ENCODE peak calls at places on chromosomes 12 and 14, in nine cellular contexts. One of them, this sample, is unnamed.

GRCh38 chr12:1799882-1800645 is 20.3 kb upstream of the LRTM2 start:
- DNase-seq in SK-N-SH: peak; percentile 18
- DNase-seq in HepG2: no peak
- DNase-seq in heart left ventricle: peak; percentile 15
- DNase-seq in HCT116: no peak
- DNase-seq in aorta: no peak
- DNase-seq in cardiac muscle cell: no peak
- DNase-seq in AG04450: no peak
- DNase-seq in H9: peak; percentile 28
- DNase-seq in this sample: no peak

GRCh38 chr14:58193542-58193941 is 6.4 kb upstream of the ACTR10 start:
- DNase-seq in SK-N-SH: no peak
- DNase-seq in HepG2: no peak
- DNase-seq in heart left ventricle: no peak
- DNase-seq in HCT116: no peak
- DNase-seq in aorta: no peak
- DNase-seq in cardiac muscle cell: no peak
- DNase-seq in AG04450: no peak
- DNase-seq in H9: no peak
- DNase-seq in this sample: no peak

GRCh38 chr12:32483993-32484392 is 84.6 kb downstream of the FGD4 start:
- DNase-seq in SK-N-SH: no peak
- DNase-seq in HepG2: no peak
- DNase-seq in heart left ventricle: no peak
- DNase-seq in HCT116: no peak
- DNase-seq in aorta: no peak
- DNase-seq in cardiac muscle cell: no peak
- DNase-seq in AG04450: no peak
- DNase-seq in H9: no peak
- DNase-seq in this sample: no peak

GRCh38 chr12:53560912-53561589 is 53.8 kb upstream of the NPFF start:
- DNase-seq in SK-N-SH: no peak
- DNase-seq in HepG2: no peak
- DNase-seq in heart left ventricle: no peak
- DNase-seq in HCT116: no peak
- DNase-seq in aorta: no peak
- DNase-seq in cardiac muscle cell: no peak
- DNase-seq in AG04450: no peak
- DNase-seq in H9: no peak
- DNase-seq in this sample: no peak

GRCh38 chr12:46664771-46665287 is 161.0 kb downstream of the SLC38A4 start:
- DNase-seq in SK-N-SH: no peak
- DNase-seq in HepG2: peak; percentile 83
- DNase-seq in heart left ventricle: no peak
- DNase-seq in HCT116: peak; percentile 72
- DNase-seq in aorta: no peak
- DNase-seq in cardiac muscle cell: peak; percentile 83
- DNase-seq in AG04450: peak; percentile 83
- DNase-seq in H9: no peak
- DNase-seq in this sample: no peak

GRCh38 chr12:65608319-65608916 is 215.9 kb upstream of the HMGA2 start:
- DNase-seq in SK-N-SH: no peak
- DNase-seq in HepG2: no peak
- DNase-seq in heart left ventricle: no peak
- DNase-seq in HCT116: no peak
- DNase-seq in aorta: no peak
- DNase-seq in cardiac muscle cell: no peak
- DNase-seq in AG04450: no peak
- DNase-seq in H9: no peak
- DNase-seq in this sample: no peak

GRCh38 chr12:51013441-51013840 is 12.7 kb downstream of the SLC11A2 start:
- DNase-seq in SK-N-SH: no peak
- DNase-seq in HepG2: no peak
- DNase-seq in heart left ventricle: no peak
- DNase-seq in HCT116: no peak
- DNase-seq in aorta: no peak
- DNase-seq in cardiac muscle cell: no peak
- DNase-seq in AG04450: no peak
- DNase-seq in H9: no peak
- DNase-seq in this sample: no peak

GRCh38 chr12:71795901-71796300 is 41.2 kb downstream of the RAB21 start:
- DNase-seq in SK-N-SH: no peak
- DNase-seq in HepG2: no peak
- DNase-seq in heart left ventricle: no peak
- DNase-seq in HCT116: no peak
- DNase-seq in aorta: no peak
- DNase-seq in cardiac muscle cell: no peak
- DNase-seq in AG04450: no peak
- DNase-seq in H9: no peak
- DNase-seq in this sample: no peak

GRCh38 chr12:39692258-39692853 is 72.8 kb upstream of the ABCD2 start:
- DNase-seq in SK-N-SH: peak; percentile 15
- DNase-seq in HepG2: no peak
- DNase-seq in heart left ventricle: no peak
- DNase-seq in HCT116: peak; percentile 0
- DNase-seq in aorta: no peak
- DNase-seq in cardiac muscle cell: peak; percentile 27
- DNase-seq in AG04450: no peak
- DNase-seq in H9: no peak
- DNase-seq in this sample: no peak

GRCh38 chr12:29702222-29702621 is 81.5 kb downstream of the TMTC1 start:
- DNase-seq in SK-N-SH: no peak
- DNase-seq in HepG2: no peak
- DNase-seq in heart left ventricle: no peak
- DNase-seq in HCT116: no peak
- DNase-seq in aorta: no peak
- DNase-seq in cardiac muscle cell: no peak
- DNase-seq in AG04450: no peak
- DNase-seq in H9: no peak
- DNase-seq in this sample: no peak

GRCh38 chr14:47422191-47422590 is 253.2 kb downstream of the MDGA2 start:
- DNase-seq in SK-N-SH: no peak
- DNase-seq in HepG2: no peak
- DNase-seq in heart left ventricle: no peak
- DNase-seq in HCT116: no peak
- DNase-seq in aorta: no peak
- DNase-seq in cardiac muscle cell: no peak
- DNase-seq in AG04450: no peak
- DNase-seq in H9: peak; percentile 48
- DNase-seq in this sample: no peak

GRCh38 chr12:34396006-34396860 is 373.9 kb downstream of the ALG10 start:
- DNase-seq in SK-N-SH: peak; percentile 1
- DNase-seq in HepG2: no peak
- DNase-seq in heart left ventricle: peak; percentile 6
- DNase-seq in HCT116: no peak
- DNase-seq in aorta: peak; percentile 21
- DNase-seq in cardiac muscle cell: no peak
- DNase-seq in AG04450: no peak
- DNase-seq in H9: peak; percentile 13
- DNase-seq in this sample: no peak

GRCh38 chr14:69044965-69045555 is 66.0 kb upstream of the ACTN1 start:
- DNase-seq in SK-N-SH: no peak
- DNase-seq in HepG2: no peak
- DNase-seq in heart left ventricle: peak; percentile 59
- DNase-seq in HCT116: no peak
- DNase-seq in aorta: peak; percentile 84
- DNase-seq in cardiac muscle cell: peak; percentile 88
- DNase-seq in AG04450: no peak
- DNase-seq in H9: no peak
- DNase-seq in this sample: no peak

GRCh38 chr14:41062826-41063225 is 543.9 kb upstream of the LRFN5 start:
- DNase-seq in SK-N-SH: no peak
- DNase-seq in HepG2: no peak
- DNase-seq in heart left ventricle: no peak
- DNase-seq in HCT116: peak; percentile 0
- DNase-seq in aorta: no peak
- DNase-seq in cardiac muscle cell: no peak
- DNase-seq in AG04450: no peak
- DNase-seq in H9: no peak
- DNase-seq in this sample: no peak

GRCh38 chr12:94074970-94075695 is 73.2 kb upstream of the PLXNC1 start:
- DNase-seq in SK-N-SH: peak; percentile 48
- DNase-seq in HepG2: peak; percentile 60
- DNase-seq in heart left ventricle: peak; percentile 76
- DNase-seq in HCT116: peak; percentile 34
- DNase-seq in aorta: peak; percentile 80
- DNase-seq in cardiac muscle cell: peak; percentile 97
- DNase-seq in AG04450: peak; percentile 71
- DNase-seq in H9: peak; percentile 56
- DNase-seq in this sample: no peak
- H3K27me3 ChIP-seq in SK-N-SH: no peaks in the 10 kb centered on the region
- H3K27me3 ChIP-seq in HepG2: no peaks in the 10 kb centered on the region
- H3K27me3 ChIP-seq in heart left ventricle: no peaks in the 10 kb centered on the region
- H3K27me3 ChIP-seq in HCT116: no peaks in the 10 kb centered on the region
- H3K27me3 ChIP-seq in aorta: no peaks in the 10 kb centered on the region
- H3K27me3 ChIP-seq in cardiac muscle cell: no peaks in the 10 kb centered on the region
- H3K27me3 ChIP-seq in AG04450: peaks cover 3% of the 10 kb centered on the region
- H3K27me3 ChIP-seq in H9: no peaks in the 10 kb centered on the region
- H3K27me3 ChIP-seq in this sample: no peaks in the 10 kb centered on the region

DNA sequence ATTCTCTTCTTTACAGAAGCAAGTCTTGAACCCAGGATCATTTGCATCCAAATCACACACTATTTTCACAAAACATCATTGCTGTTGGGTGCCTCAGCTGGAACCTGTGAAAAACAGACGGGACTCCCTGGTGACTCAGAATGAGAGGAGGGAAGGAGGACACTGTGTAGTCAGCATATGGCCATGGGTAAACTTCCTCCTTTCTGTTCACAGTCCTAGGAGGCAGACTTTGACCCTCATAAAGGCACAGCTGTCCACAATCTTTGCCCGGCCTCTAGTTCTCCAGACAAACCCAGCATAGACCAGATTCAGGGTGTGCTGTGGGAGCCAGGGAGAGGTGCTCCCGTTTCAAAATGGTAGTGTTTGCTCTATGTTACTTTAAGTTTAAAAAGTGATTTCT is 62.0 kb downstream of the DYRK2 start:
- DNase-seq in SK-N-SH: no peak
- DNase-seq in HepG2: peak; percentile 67
- DNase-seq in heart left ventricle: no peak
- DNase-seq in HCT116: no peak
- DNase-seq in aorta: no peak
- DNase-seq in cardiac muscle cell: no peak
- DNase-seq in AG04450: no peak
- DNase-seq in H9: no peak
- DNase-seq in this sample: no peak
- H3K27ac ChIP-seq in SK-N-SH: no peak overlapping the region
- H3K27ac ChIP-seq in HepG2: no peak overlapping the region
- H3K27ac ChIP-seq in heart left ventricle: no peak overlapping the region
- H3K27ac ChIP-seq in HCT116: no peak overlapping the region
- H3K27ac ChIP-seq in aorta: no peak overlapping the region
- H3K27ac ChIP-seq in cardiac muscle cell: no peak overlapping the region
- H3K27ac ChIP-seq in AG04450: no peak overlapping the region
- H3K27ac ChIP-seq in H9: no peak overlapping the region
- H3K27ac ChIP-seq in this sample: no peak overlapping the region

GRCh38 chr12:132424118-132424438 is 65.9 kb upstream of the FBRSL1 start:
- DNase-seq in SK-N-SH: no peak
- DNase-seq in HepG2: no peak
- DNase-seq in heart left ventricle: no peak
- DNase-seq in HCT116: no peak
- DNase-seq in aorta: no peak
- DNase-seq in cardiac muscle cell: no peak
- DNase-seq in AG04450: no peak
- DNase-seq in H9: no peak
- DNase-seq in this sample: no peak
- H3K27me3 ChIP-seq in SK-N-SH: peaks cover 49% of the 10 kb centered on the region
- H3K27me3 ChIP-seq in HepG2: peaks cover 5% of the 10 kb centered on the region
- H3K27me3 ChIP-seq in heart left ventricle: peaks cover 35% of the 10 kb centered on the region
- H3K27me3 ChIP-seq in HCT116: peaks cover 3% of the 10 kb centered on the region
- H3K27me3 ChIP-seq in aorta: no peaks in the 10 kb centered on the region
- H3K27me3 ChIP-seq in cardiac muscle cell: peaks cover 75% of the 10 kb centered on the region
- H3K27me3 ChIP-seq in AG04450: peaks cover 21% of the 10 kb centered on the region
- H3K27me3 ChIP-seq in H9: peaks cover 43% of the 10 kb centered on the region
- H3K27me3 ChIP-seq in this sample: no peaks in the 10 kb centered on the region

DNA sequence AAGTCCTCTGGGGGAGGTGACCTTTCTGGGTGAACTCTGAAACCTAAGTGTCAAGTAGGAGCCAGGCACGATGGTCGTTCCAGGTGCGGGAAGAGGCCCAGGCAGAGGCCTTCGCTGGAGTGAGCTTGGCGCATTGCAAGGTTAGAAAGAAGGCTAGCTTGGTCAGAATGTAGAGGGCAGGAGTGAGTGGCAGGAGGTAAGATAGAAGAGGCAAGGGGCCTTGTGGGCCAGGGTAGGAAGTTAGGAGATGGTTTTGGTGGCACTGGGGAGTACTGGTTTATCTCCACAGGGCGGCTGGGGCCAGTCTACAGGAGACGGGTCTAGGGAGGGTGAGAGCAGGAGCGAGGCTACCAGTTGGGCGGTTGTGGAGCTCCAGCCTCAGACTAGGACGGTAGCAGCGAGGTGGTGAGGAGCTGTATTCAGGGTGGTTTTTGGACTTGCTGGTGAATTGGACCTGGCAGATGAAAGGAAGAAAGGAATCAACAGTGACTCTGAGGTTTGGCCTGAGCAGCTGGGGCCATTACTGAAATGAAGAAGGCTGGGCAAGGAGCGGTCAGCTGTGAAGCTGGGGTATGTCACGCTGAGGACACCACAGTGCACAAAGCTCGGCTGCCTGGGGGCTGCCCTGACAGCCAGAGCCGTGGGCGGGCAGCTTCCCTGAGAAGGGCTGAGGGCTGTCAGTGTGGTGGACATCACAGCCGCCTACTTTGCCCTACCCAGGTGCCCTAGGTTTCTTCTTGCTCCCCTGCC is 9.1 kb downstream of the MLXIP start:
- DNase-seq in SK-N-SH: no peak
- DNase-seq in HepG2: no peak
- DNase-seq in heart left ventricle: no peak
- DNase-seq in HCT116: no peak
- DNase-seq in aorta: no peak
- DNase-seq in cardiac muscle cell: no peak
- DNase-seq in AG04450: no peak
- DNase-seq in H9: no peak
- DNase-seq in this sample: no peak
- H3K27ac ChIP-seq in SK-N-SH: no peak overlapping the region
- H3K27ac ChIP-seq in HepG2: no peak overlapping the region
- H3K27ac ChIP-seq in heart left ventricle: peak overlapping the region; percentile 60
- H3K27ac ChIP-seq in HCT116: no peak overlapping the region
- H3K27ac ChIP-seq in aorta: no peak overlapping the region
- H3K27ac ChIP-seq in cardiac muscle cell: no peak overlapping the region
- H3K27ac ChIP-seq in AG04450: no peak overlapping the region
- H3K27ac ChIP-seq in H9: no peak overlapping the region
- H3K27ac ChIP-seq in this sample: no peak overlapping the region

DNA sequence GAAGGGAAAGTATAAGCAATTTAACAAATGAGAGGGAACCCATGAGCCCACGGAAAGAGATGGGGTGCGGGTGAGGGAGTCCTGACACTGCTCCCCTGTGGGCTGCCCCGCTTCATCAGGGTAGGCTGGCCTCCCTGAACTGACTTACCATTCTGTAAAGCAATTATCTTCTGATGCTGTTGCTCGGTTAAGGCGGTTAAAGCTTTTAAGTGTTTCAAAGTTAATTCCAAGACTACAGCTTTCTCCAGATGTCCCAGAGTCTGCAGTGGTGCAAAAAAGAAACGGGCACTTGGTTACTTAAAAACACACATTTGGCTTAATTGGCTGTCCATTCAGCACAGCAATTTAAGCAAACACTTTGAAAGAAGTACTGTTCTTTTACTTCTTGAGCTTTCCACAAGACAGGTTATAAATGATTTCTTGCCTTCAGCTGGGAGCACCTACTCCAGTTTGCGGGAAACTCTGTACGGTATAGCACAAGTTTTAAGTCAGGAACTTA is 1.3 kb downstream of the BHLHE41 start:
- DNase-seq in SK-N-SH: no peak
- DNase-seq in HepG2: no peak
- DNase-seq in heart left ventricle: no peak
- DNase-seq in HCT116: no peak
- DNase-seq in aorta: no peak
- DNase-seq in cardiac muscle cell: peak; percentile 26
- DNase-seq in AG04450: no peak
- DNase-seq in H9: no peak
- DNase-seq in this sample: no peak
- H3K27me3 ChIP-seq in SK-N-SH: no peaks in the 10 kb centered on the region
- H3K27me3 ChIP-seq in HepG2: peaks cover 21% of the 10 kb centered on the region
- H3K27me3 ChIP-seq in heart left ventricle: no peaks in the 10 kb centered on the region
- H3K27me3 ChIP-seq in HCT116: peaks cover 11% of the 10 kb centered on the region
- H3K27me3 ChIP-seq in aorta: no peaks in the 10 kb centered on the region
- H3K27me3 ChIP-seq in cardiac muscle cell: peaks cover 85% of the 10 kb centered on the region
- H3K27me3 ChIP-seq in AG04450: no peaks in the 10 kb centered on the region
- H3K27me3 ChIP-seq in H9: peaks cover 53% of the 10 kb centered on the region
- H3K27me3 ChIP-seq in this sample: peaks cover 50% of the 10 kb centered on the region